ENCODE peak calls at places on chromosomes 3 and 15, in four cellular contexts. I, P, D and O are unnamed samples.

GRCh38 chr15:88234711-88235110 is 21.8 kb downstream of the NTRK3 start:
- DNase-seq in I (no peak), P (no peak), D (no peak), O (no peak)

GRCh38 chr15:80977627-80978036 is 12.0 kb downstream of the MESD start:
- DNase-seq in I (no peak), P (no peak), D (peak), O (peak)

GRCh38 chr3:63824309-63824708 is 5.2 kb downstream of the C3orf49 start:
- DNase-seq in I (no peak), P (no peak), D (peak), O (no peak)

GRCh38 chr3:119294402-119294888 is 262 bp downstream of the ARHGAP31 start:
- DNase-seq in I (peak), P (no peak), D (peak), O (no peak)

GRCh38 chr3:170117134-170117533 is 64.4 kb downstream of the PHC3 start:
- DNase-seq in I (no peak), P (no peak), D (peak), O (no peak)

GRCh38 chr15:90435652-90436337 is 47.8 kb downstream of the IQGAP1 start:
- DNase-seq in I (no peak), P (no peak), D (no peak), O (no peak)

GRCh38 chr3:126181398-126181725 is 976 bp upstream of the ALDH1L1 start:
- DNase-seq in I (no peak), P (no peak), D (no peak), O (no peak)

GRCh38 chr3:16088496-16088895 is 86.0 kb upstream of the GALNT15 start:
- DNase-seq in I (no peak), P (no peak), D (peak), O (no peak)

GRCh38 chr3:42061711-42062408 is 29.3 kb upstream of the TRAK1 start:
- DNase-seq in I (no peak), P (no peak), D (peak), O (no peak)